ENCODE peak calls at places on chromosomes 5 and 9, in five cellular contexts. P, L, U, H and V are unnamed samples.

GRCh38 chr9:5886114-5886939 is 4.4 kb upstream of the MLANA start:
- DNase-seq in P (peak), L (peak), H (peak), U (peak), V (peak)

GRCh38 chr9:134052941-134053340 is 14.9 kb downstream of the BRD3 start:
- DNase-seq in H (no peak), P (no peak), L (peak), U (no peak), V (no peak)

GRCh38 chr5:130282044-130282443 is 377.8 kb downstream of the CHSY3 start:
- DNase-seq in P (no peak), L (no peak), H (no peak), U (no peak), V (no peak)

GRCh38 chr9:2420488-2421056 is 201.0 kb upstream of the VLDLR start:
- DNase-seq in U (no peak), H (no peak), P (no peak), L (no peak), V (no peak)

GRCh38 chr5:38673671-38674071 is 117.2 kb upstream of the LIFR start:
- DNase-seq in H (no peak), L (no peak), P (no peak), U (no peak), V (no peak)

GRCh38 chr9:133133680-133134418 is 12.8 kb upstream of the RALGDS start:
- DNase-seq in H (peak), L (peak), P (peak), U (peak), V (no peak)

GRCh38 chr5:179273441-179274145 is 71.7 kb downstream of the ADAMTS2 start:
- DNase-seq in L (peak), P (no peak), H (no peak), U (no peak), V (no peak)

GRCh38 chr9:104872959-104873850 is 54.8 kb downstream of the ABCA1 start:
- DNase-seq in L (peak), P (peak), U (peak), H (peak), V (no peak)

GRCh38 chr9:5500441-5501235 is 9.7 kb upstream of the PDCD1LG2 start:
- DNase-seq in H (peak), U (no peak), P (no peak), L (no peak), V (no peak)

GRCh38 chr5:35145671-35146317 is 84.5 kb downstream of the PRLR start:
- DNase-seq in L (no peak), H (no peak), P (no peak), U (no peak), V (no peak)

GRCh38 chr5:35141739-35142138 is 88.5 kb downstream of the PRLR start:
- DNase-seq in U (no peak), L (no peak), P (no peak), H (no peak), V (no peak)

GRCh38 chr5:35149041-35149440 is 81.2 kb downstream of the PRLR start:
- DNase-seq in P (no peak), H (no peak), U (no peak), L (no peak), V (no peak)

GRCh38 chr5:35143841-35144240 is 86.4 kb downstream of the PRLR start:
- DNase-seq in H (no peak), U (no peak), P (no peak), L (no peak), V (no peak)

DNA sequence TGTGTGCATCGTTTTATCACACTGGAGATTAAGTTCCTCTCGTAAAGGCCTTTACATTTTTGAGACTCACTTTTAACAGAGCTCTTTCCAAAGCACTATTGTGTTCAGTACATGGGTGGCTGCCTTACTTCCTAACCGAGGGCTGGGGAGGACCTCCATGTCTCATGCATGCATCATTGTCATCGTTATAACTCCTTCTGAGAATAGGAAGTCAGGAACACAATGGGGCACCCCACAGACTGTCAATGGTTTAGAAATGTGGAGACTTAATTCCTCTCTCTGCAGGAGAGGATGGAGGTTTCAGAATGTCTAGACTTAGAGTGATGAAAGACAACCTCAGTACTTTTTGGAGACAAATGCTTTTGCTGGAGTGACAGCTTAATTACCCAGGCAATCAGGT is 83.9 kb downstream of the PRLR start:
- DNase-seq in U (no peak), H (no peak), P (no peak), L (no peak), V (no peak)
- TF ChIP-seq EP300 in U (no peak), H (no peak), P (no peak), L (no peak), V (no peak)

DNA sequence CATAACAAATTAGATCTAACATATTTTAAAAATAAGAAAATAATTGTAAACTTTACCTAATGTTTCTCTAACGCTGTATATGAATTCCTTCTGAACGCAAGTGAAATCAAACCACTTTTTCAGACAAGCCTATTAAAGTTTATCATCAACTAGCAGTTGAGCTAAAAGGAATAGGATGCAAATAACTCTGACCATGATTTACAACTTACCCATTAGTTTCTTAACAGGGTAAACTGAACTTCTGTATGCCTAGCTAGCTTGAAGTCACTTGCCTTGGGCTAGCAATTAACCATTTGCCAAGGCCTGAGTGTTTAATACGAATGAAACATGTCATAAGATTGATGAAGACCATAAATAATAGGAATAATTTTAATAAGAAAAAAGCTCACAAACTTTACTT is 762.7 kb upstream of the ARRDC3 start:
- DNase-seq in L (no peak), U (no peak), P (no peak), H (no peak), V (no peak)
- TF ChIP-seq EP300 in L (no peak), U (no peak), P (no peak), H (no peak), V (no peak)

DNA sequence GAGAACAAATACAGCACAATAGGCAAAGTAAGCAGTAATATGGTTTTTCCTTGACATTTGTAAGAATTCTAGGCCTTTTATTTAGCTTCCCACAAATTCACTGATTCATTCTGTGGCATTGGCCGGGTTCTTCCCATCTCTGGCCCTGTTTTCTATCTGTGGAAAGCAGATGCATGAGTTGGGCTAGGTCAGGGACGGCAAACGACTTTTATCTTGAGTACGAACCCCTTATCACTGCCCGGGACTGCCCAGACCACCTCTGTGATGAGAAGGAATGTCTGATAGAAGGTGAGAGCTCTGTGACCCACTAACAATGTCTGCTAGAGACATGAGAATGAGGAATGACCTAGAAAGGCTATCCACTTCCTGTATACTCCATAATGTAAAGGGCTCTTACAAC is 35.4 kb upstream of the ADAM19 start:
- DNase-seq in H (no peak), P (no peak), U (no peak), L (no peak), V (no peak)
- TF ChIP-seq EP300 in H (no peak), P (no peak), U (no peak), L (no peak), V (no peak)

GRCh38 chr5:13567819-13568218 is 376.7 kb downstream of the DNAH5 start:
- DNase-seq in U (no peak), P (no peak), L (no peak), H (no peak), V (no peak)
- TF ChIP-seq EP300 in U (no peak), P (no peak), L (no peak), H (no peak), V (no peak)

GRCh38 chr9:32882616-32883015 is 99.3 kb downstream of the TMEM215 start:
- DNase-seq in P (no peak), H (no peak), L (no peak), U (no peak), V (no peak)

GRCh38 chr9:32881948-32882347 is 98.6 kb downstream of the TMEM215 start:
- DNase-seq in U (no peak), L (no peak), P (no peak), H (no peak), V (no peak)

GRCh38 chr9:32886021-32886420 is 102.7 kb downstream of the TMEM215 start:
- DNase-seq in H (no peak), U (no peak), L (no peak), P (no peak), V (no peak)

GRCh38 chr9:32879335-32879734 is 96.0 kb downstream of the TMEM215 start:
- DNase-seq in L (no peak), H (no peak), U (no peak), P (no peak), V (no peak)

GRCh38 chr9:32884482-32884881 is 101.1 kb downstream of the TMEM215 start:
- DNase-seq in L (no peak), U (no peak), P (no peak), H (no peak), V (no peak)
- TF ChIP-seq EP300 in L (no peak), U (no peak), P (no peak), H (no peak), V (no peak)

GRCh38 chr5:83199126-83199525 is 121.8 kb downstream of the XRCC4 start:
- DNase-seq in U (no peak), P (no peak), L (no peak), H (no peak), V (no peak)

DNA sequence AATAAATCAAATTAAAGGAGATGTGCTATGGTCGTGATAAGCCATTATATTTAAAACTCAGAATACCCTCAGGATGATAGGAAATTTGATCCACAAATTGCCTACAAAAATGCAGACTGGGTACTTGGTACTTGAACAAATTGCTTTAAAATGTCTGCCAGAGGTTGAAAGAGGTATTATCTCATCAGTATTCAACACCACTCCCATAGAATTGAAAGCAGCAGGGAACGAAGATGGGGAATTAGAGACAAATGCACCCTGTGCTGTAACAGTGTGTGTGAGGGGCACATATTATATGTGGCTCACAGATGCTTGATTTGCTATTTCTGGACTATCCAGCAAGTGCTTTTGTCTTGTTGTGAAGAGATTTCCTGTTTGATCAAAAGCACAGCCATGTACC is 120.0 kb downstream of the XRCC4 start:
- DNase-seq in U (no peak), L (no peak), P (no peak), H (no peak), V (no peak)
- TF ChIP-seq EP300 in U (no peak), L (no peak), P (no peak), H (no peak), V (no peak)